ENCODE peak calls at places on chromosomes 13 and 19, in seven cellular contexts. X is colonic mucosa, W is right atrium auricular region, F is neuronal stem cell, K is prostate gland, O is psoas muscle, I is hepatocyte. Y is an unnamed sample.

GRCh38 chr13:99371956-99372355 is 64.8 kb upstream of the GPR183 start:
- DNase-seq in X (no peak), W (peak; percentile 42), F (no peak), K (no peak), O (no peak), I (no peak), Y (peak; percentile 46)

GRCh38 chr13:73421310-73421912 is 362.6 kb downstream of the KLF5 start:
- DNase-seq in X (peak; percentile 48), W (no peak), F (no peak), K (peak; percentile 66), O (no peak), I (no peak), Y (no peak)

GRCh38 chr13:49681837-49682236 is 9.4 kb downstream of the EBPL start:
- DNase-seq in X (no peak), W (peak; percentile 21), F (no peak), K (no peak), O (no peak), I (no peak), Y (no peak)

GRCh38 chr19:8423821-8424223 is 10.7 kb downstream of the MARCHF2 start:
- DNase-seq in X (peak; percentile 86), W (peak; percentile 97), F (peak; percentile 41), K (peak; percentile 57), O (peak; percentile 94), I (peak; percentile 96), Y (no peak)

GRCh38 chr19:7488736-7489353 is at the start of gene PEX11G:
- DNase-seq in X (peak; percentile 93), W (peak; percentile 90), F (peak; percentile 93), K (peak; percentile 83), O (peak; percentile 95), I (peak; percentile 96), Y (peak; percentile 84)

GRCh38 chr19:10797078-10797477 is 38.9 kb downstream of the TMED1 start:
- DNase-seq in X (no peak), W (no peak), F (no peak), K (no peak), O (no peak), I (no peak), Y (peak; percentile 25)

GRCh38 chr19:43748685-43749084 is 6.1 kb downstream of the SMG9 start:
- DNase-seq in X (no peak), W (no peak), F (no peak), K (no peak), O (no peak), I (no peak), Y (no peak)

GRCh38 chr13:94641432-94641941 is 39.8 kb downstream of the GPR180 start:
- DNase-seq in X (no peak), W (no peak), F (no peak), K (no peak), O (no peak), I (peak; percentile 43), Y (no peak)

GRCh38 chr19:33904681-33905080 is 108.0 kb downstream of the KCTD15 start:
- DNase-seq in X (no peak), W (no peak), F (peak; percentile 12), K (peak; percentile 29), O (no peak), I (peak; percentile 49), Y (no peak)

GRCh38 chr13:84651288-84651687 is 769.0 kb upstream of the SLITRK1 start:
- DNase-seq in X (no peak), W (no peak), F (no peak), K (no peak), O (no peak), I (peak; percentile 41), Y (no peak)

GRCh38 chr19:44512326-44513298 is 12.3 kb upstream of the ZNF180 start:
- DNase-seq in X (peak; percentile 49), W (no peak), F (no peak), K (no peak), O (no peak), I (peak; percentile 32), Y (no peak)

GRCh38 chr19:14411161-14411560 is 8.0 kb downstream of the DDX39A start:
- DNase-seq in X (no peak), W (no peak), F (no peak), K (no peak), O (no peak), I (no peak), Y (no peak)
- H3K9me3 ChIP-seq in X (no peaks in the 10 kb centered on the region), W (no peaks in the 10 kb centered on the region), F (no peaks in the 10 kb centered on the region), K (no peaks in the 10 kb centered on the region), O (no peaks in the 10 kb centered on the region), I (no peaks in the 10 kb centered on the region), Y (no peaks in the 10 kb centered on the region)

GRCh38 chr19:54694648-54695047 is 29.6 kb upstream of the KIR3DL3 start:
- DNase-seq in X (no peak), W (no peak), F (no peak), K (no peak), O (no peak), I (no peak), Y (no peak)
- H3K9me3 ChIP-seq in X (no peaks in the 10 kb centered on the region), W (no peaks in the 10 kb centered on the region), F (no peaks in the 10 kb centered on the region), K (no peaks in the 10 kb centered on the region), O (peaks cover 4% of the 10 kb centered on the region), I (no peaks in the 10 kb centered on the region), Y (no peaks in the 10 kb centered on the region)

GRCh38 chr19:11861301-11861700 is 12.8 kb downstream of the ZNF439 start:
- DNase-seq in X (no peak), W (no peak), F (no peak), K (no peak), O (no peak), I (no peak), Y (no peak)
- H3K9me3 ChIP-seq in X (no peaks in the 10 kb centered on the region), W (peaks cover 4% of the 10 kb centered on the region), F (peaks cover 12% of the 10 kb centered on the region), K (no peaks in the 10 kb centered on the region), O (no peaks in the 10 kb centered on the region), I (no peaks in the 10 kb centered on the region), Y (peaks cover 2% of the 10 kb centered on the region)

GRCh38 chr19:23378948-23379347 is 16.3 kb downstream of the ZNF91 start:
- DNase-seq in X (no peak), W (no peak), F (no peak), K (no peak), O (no peak), I (peak; percentile 7), Y (no peak)
- H3K9me3 ChIP-seq in X (no peaks in the 10 kb centered on the region), W (peaks cover 11% of the 10 kb centered on the region), F (peaks cover 95% of the 10 kb centered on the region), K (no peaks in the 10 kb centered on the region), O (peaks cover 71% of the 10 kb centered on the region), I (peaks cover 78% of the 10 kb centered on the region), Y (peaks cover 28% of the 10 kb centered on the region)

GRCh38 chr13:33512880-33513554 is 227.5 kb upstream of the STARD13 start:
- DNase-seq in X (no peak), W (no peak), F (no peak), K (no peak), O (no peak), I (no peak), Y (no peak)
- H3K9me3 ChIP-seq in X (no peaks in the 10 kb centered on the region), W (no peaks in the 10 kb centered on the region), F (no peaks in the 10 kb centered on the region), K (no peaks in the 10 kb centered on the region), O (no peaks in the 10 kb centered on the region), I (no peaks in the 10 kb centered on the region), Y (no peaks in the 10 kb centered on the region)

Y was measured in T-helper 17 cell.